ENCODE peak calls at places on chromosomes 6 and 20, in nine cellular contexts. S is endothelial cell, O is Peyer's patch, E is neural crest cell, L is AG04449, Q is fibroblast of lung, D is adrenal gland, H is HFF-Myc, V is sigmoid colon. M is an unnamed sample.

GRCh38 chr6:24313477-24314141 is 44.2 kb downstream of the DCDC2 start:
- DNase-seq in H (no peak), L (no peak), S (peak; percentile 12), O (no peak), E (no peak), D (no peak), V (no peak), Q (no peak), M (no peak)

GRCh38 chr20:49344975-49345374 is 67.1 kb upstream of the ZNFX1 start:
- DNase-seq in Q (peak; percentile 86), L (peak; percentile 71), O (no peak), D (peak; percentile 34), S (no peak), E (no peak), H (peak; percentile 89), V (peak; percentile 90), M (peak; percentile 81)

GRCh38 chr20:1803216-1804128 is 91.7 kb upstream of the SIRPA start:
- DNase-seq in Q (peak; percentile 59), D (peak; percentile 74), H (no peak), E (peak; percentile 58), O (peak; percentile 81), L (no peak), S (peak; percentile 81), V (peak; percentile 78), M (no peak)

GRCh38 chr20:49811825-49812462 is 684 bp upstream of the SLC9A8 start:
- DNase-seq in H (peak; percentile 21), V (no peak), L (no peak), D (no peak), O (peak; percentile 15), Q (peak; percentile 26), S (no peak), E (no peak), M (no peak)

GRCh38 chr6:157323924-157324276 is 581 bp upstream of the TMEM242 start:
- DNase-seq in D (peak; percentile 93), H (peak; percentile 31), O (peak; percentile 57), V (peak; percentile 88), Q (peak; percentile 87), L (no peak), E (peak; percentile 62), S (peak; percentile 73), M (peak; percentile 34)

GRCh38 chr6:11211235-11211634 is 21.2 kb downstream of the NEDD9 start:
- DNase-seq in E (no peak), H (no peak), D (no peak), L (no peak), S (no peak), O (no peak), Q (no peak), V (no peak), M (no peak)

GRCh38 chr6:55704421-55704820 is 125.4 kb upstream of the HMGCLL1 start:
- DNase-seq in O (no peak), E (no peak), L (no peak), V (no peak), Q (peak; percentile 23), S (no peak), H (no peak), D (no peak), M (peak; percentile 12)

GRCh38 chr20:38840053-38840893 is 34.8 kb downstream of the PPP1R16B start:
- DNase-seq in O (no peak), H (no peak), V (no peak), D (no peak), E (no peak), Q (no peak), S (no peak), L (no peak), M (no peak)

GRCh38 chr6:86943819-86944407 is 6.6 kb downstream of the HTR1E start:
- DNase-seq in E (no peak), H (no peak), L (no peak), V (no peak), Q (no peak), D (no peak), O (no peak), S (no peak), M (no peak)

GRCh38 chr20:7637184-7637583 is 303.1 kb downstream of the HAO1 start:
- DNase-seq in H (no peak), E (no peak), O (no peak), S (no peak), Q (no peak), V (no peak), L (no peak), D (no peak), M (no peak)

GRCh38 chr6:28896505-28897392 is 27.0 kb downstream of the TRIM27 start:
- DNase-seq in V (peak; percentile 81), L (no peak), E (peak; percentile 55), Q (peak; percentile 65), S (peak; percentile 53), D (peak; percentile 76), H (peak; percentile 37), O (peak; percentile 63), M (no peak)

GRCh38 chr20:61297981-61298380 is 45.9 kb downstream of the CDH4 start:
- DNase-seq in H (peak; percentile 3), S (no peak), D (no peak), E (no peak), O (no peak), Q (peak; percentile 75), L (no peak), V (no peak), M (no peak)

GRCh38 chr6:123527406-123527805 is 109.3 kb downstream of the TRDN start:
- DNase-seq in Q (no peak), S (no peak), D (no peak), V (no peak), L (no peak), E (no peak), O (no peak), H (no peak), M (no peak)

GRCh38 chr20:12591949-12592470 is 416.8 kb upstream of the SPTLC3 start:
- DNase-seq in Q (no peak), L (no peak), H (no peak), O (no peak), E (no peak), S (no peak), V (no peak), D (no peak), M (no peak)

GRCh38 chr6:43723737-43724295 is 36.2 kb upstream of the MRPS18A start:
- DNase-seq in E (no peak), O (peak; percentile 74), L (no peak), S (peak; percentile 39), D (peak; percentile 77), H (peak; percentile 21), V (peak; percentile 75), Q (peak; percentile 79), M (peak; percentile 14)

GRCh38 chr6:170597278-170597677 is 12.8 kb upstream of the PDCD2 start:
- DNase-seq in V (no peak), E (no peak), H (no peak), Q (no peak), D (no peak), S (no peak), L (no peak), O (no peak), M (no peak)

GRCh38 chr6:166691199-166691598 is 64.1 kb upstream of the RPS6KA2 start:
- DNase-seq in D (peak; percentile 65), V (no peak), L (peak; percentile 5), S (no peak), O (no peak), H (no peak), E (no peak), Q (peak; percentile 20), M (no peak)

GRCh38 chr20:9214676-9215075 is 145.8 kb downstream of the PLCB4 start:
- DNase-seq in S (no peak), Q (peak; percentile 99), D (no peak), H (no peak), V (no peak), O (no peak), E (no peak), L (peak; percentile 93), M (peak; percentile 91)

GRCh38 chr6:117829594-117830319 is 77.3 kb upstream of the SLC35F1 start:
- DNase-seq in Q (peak; percentile 22), L (no peak), O (no peak), S (peak; percentile 65), E (peak; percentile 57), D (peak; percentile 25), H (no peak), V (no peak), M (no peak)
- TF ChIP-seq CTCF in Q (peak; percentile 37), L (no peak), O (no peak), S (peak; percentile 57), E (peak; percentile 74), D (peak; percentile 27), H (peak; percentile 26), V (no peak), M (no peak)

DNA sequence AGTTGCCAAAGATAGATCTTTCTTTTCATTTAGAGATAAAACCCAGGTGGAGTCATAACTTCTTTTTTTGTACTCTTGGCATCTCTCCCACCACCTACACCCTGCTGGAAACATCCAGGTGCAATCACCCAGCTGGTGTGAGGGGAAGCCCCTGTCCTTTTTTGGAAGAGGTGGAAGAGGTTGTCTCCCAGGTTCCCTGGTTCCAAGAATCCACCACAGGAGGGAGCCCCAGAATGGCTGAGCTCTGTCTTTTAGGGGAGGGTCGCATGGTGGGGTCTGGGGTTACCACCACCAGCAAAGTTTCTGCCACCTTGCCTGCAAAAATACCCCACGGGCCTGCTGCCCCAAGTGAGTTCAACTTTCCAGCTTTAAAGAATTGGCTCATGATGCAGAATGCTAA is 10.8 kb downstream of the SMOC2 start:
- DNase-seq in E (no peak), Q (no peak), V (no peak), S (no peak), L (no peak), H (no peak), O (no peak), D (no peak), M (no peak)
- TF ChIP-seq CTCF in E (peak; percentile 43), Q (no peak), V (no peak), S (peak; percentile 28), L (no peak), H (no peak), O (no peak), D (peak; percentile 9), M (no peak)

GRCh38 chr6:150598858-150599198 is 857 bp upstream of the PLEKHG1 start:
- DNase-seq in O (no peak), S (no peak), E (no peak), H (no peak), V (no peak), L (no peak), D (no peak), Q (no peak), M (no peak)
- TF ChIP-seq CTCF in O (no peak), S (no peak), E (no peak), H (no peak), V (no peak), L (no peak), D (no peak), Q (no peak), M (no peak)

DNA sequence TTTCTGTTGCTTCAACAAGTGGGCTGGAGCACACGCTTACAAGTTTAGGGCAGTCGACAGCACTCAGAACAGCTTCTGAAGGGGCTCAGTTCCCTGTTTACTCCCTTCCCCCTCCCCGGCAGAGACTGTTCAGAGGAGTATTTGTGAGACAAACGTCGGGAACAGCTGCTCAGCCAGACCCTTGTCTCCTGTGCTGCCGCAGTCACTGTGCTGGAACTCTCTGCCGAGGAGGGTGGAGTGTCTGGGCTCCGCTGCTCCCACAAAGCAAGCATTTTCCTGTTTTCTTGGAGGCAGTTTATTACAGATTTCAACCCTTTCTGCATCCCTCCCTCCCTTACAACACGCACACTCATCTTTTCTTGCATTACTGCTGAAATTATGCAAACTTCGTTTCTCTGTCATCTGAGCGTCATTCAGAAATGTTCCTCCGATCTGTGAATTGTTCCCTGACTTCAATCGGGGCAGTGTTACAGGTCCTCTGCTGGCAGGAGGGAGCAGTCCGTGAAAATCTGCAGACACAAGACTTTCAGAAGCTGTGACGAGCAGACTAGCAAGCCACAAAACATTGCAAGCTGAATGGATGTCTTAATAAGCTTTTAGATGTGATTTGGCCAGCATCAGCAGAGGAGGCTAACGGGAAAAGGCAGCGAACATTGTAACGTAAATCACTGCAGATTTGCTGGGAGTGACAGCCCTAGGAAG is 76.3 kb downstream of the LYRM2 start:
- DNase-seq in V (no peak), L (no peak), D (no peak), H (no peak), E (no peak), S (no peak), Q (no peak), O (no peak), M (no peak)
- TF ChIP-seq CTCF in V (no peak), L (no peak), D (no peak), H (no peak), E (no peak), S (no peak), Q (no peak), O (no peak), M (no peak)